ENCODE peak calls at places on chromosomes 13 and 19, in seven cellular contexts. One of them, this sample, is unnamed.

GRCh38 chr13:49421391-49421790 is 22.5 kb downstream of the CAB39L start:
- DNase-seq in non-pigmented ciliary epithelial cell: no peak
- DNase-seq in NCI-H1092 treated with DMSO at 0.1 percent for 48 hours: no peak
- DNase-seq in cardiac fibroblast: no peak
- DNase-seq in NCI-H2029: no peak
- DNase-seq in psoas muscle: no peak
- DNase-seq in posterior cingulate gyrus: no peak
- DNase-seq in this sample: no peak

GRCh38 chr19:30167206-30167903 is 204.8 kb upstream of the ZNF536 start:
- DNase-seq in non-pigmented ciliary epithelial cell: no peak
- DNase-seq in NCI-H1092 treated with DMSO at 0.1 percent for 48 hours: no peak
- DNase-seq in cardiac fibroblast: no peak
- DNase-seq in NCI-H2029: no peak
- DNase-seq in psoas muscle: no peak
- DNase-seq in posterior cingulate gyrus: no peak
- DNase-seq in this sample: no peak

GRCh38 chr13:106905380-106906259 is 337.7 kb upstream of the ARGLU1 start:
- DNase-seq in non-pigmented ciliary epithelial cell: no peak
- DNase-seq in NCI-H1092 treated with DMSO at 0.1 percent for 48 hours: no peak
- DNase-seq in cardiac fibroblast: no peak
- DNase-seq in NCI-H2029: no peak
- DNase-seq in psoas muscle: no peak
- DNase-seq in posterior cingulate gyrus: no peak
- DNase-seq in this sample: no peak

GRCh38 chr13:98507060-98507797 is 69.7 kb downstream of the STK24 start:
- DNase-seq in non-pigmented ciliary epithelial cell: no peak
- DNase-seq in NCI-H1092 treated with DMSO at 0.1 percent for 48 hours: peak
- DNase-seq in cardiac fibroblast: no peak
- DNase-seq in NCI-H2029: peak
- DNase-seq in psoas muscle: peak
- DNase-seq in posterior cingulate gyrus: no peak
- DNase-seq in this sample: peak

GRCh38 chr13:102033719-102034446 is 368.0 kb downstream of the FGF14 start:
- DNase-seq in non-pigmented ciliary epithelial cell: no peak
- DNase-seq in NCI-H1092 treated with DMSO at 0.1 percent for 48 hours: peak
- DNase-seq in cardiac fibroblast: no peak
- DNase-seq in NCI-H2029: no peak
- DNase-seq in psoas muscle: no peak
- DNase-seq in posterior cingulate gyrus: no peak
- DNase-seq in this sample: no peak

GRCh38 chr19:39444598-39445257 is 654 bp upstream of the SUPT5H start:
- DNase-seq in non-pigmented ciliary epithelial cell: no peak
- DNase-seq in NCI-H1092 treated with DMSO at 0.1 percent for 48 hours: peak
- DNase-seq in cardiac fibroblast: peak
- DNase-seq in NCI-H2029: no peak
- DNase-seq in psoas muscle: no peak
- DNase-seq in posterior cingulate gyrus: no peak
- DNase-seq in this sample: no peak

GRCh38 chr19:35442091-35442490 is 6.0 kb upstream of the FFAR2 start:
- DNase-seq in non-pigmented ciliary epithelial cell: no peak
- DNase-seq in NCI-H1092 treated with DMSO at 0.1 percent for 48 hours: no peak
- DNase-seq in cardiac fibroblast: no peak
- DNase-seq in NCI-H2029: no peak
- DNase-seq in psoas muscle: peak
- DNase-seq in posterior cingulate gyrus: no peak
- DNase-seq in this sample: no peak

GRCh38 chr19:49327878-49328544 is 3.0 kb upstream of the SLC6A16 start:
- DNase-seq in non-pigmented ciliary epithelial cell: no peak
- DNase-seq in NCI-H1092 treated with DMSO at 0.1 percent for 48 hours: no peak
- DNase-seq in cardiac fibroblast: peak
- DNase-seq in NCI-H2029: no peak
- DNase-seq in psoas muscle: no peak
- DNase-seq in posterior cingulate gyrus: no peak
- DNase-seq in this sample: no peak

GRCh38 chr13:99322297-99323103 is 15.3 kb upstream of the GPR183 start:
- DNase-seq in non-pigmented ciliary epithelial cell: no peak
- DNase-seq in NCI-H1092 treated with DMSO at 0.1 percent for 48 hours: no peak
- DNase-seq in cardiac fibroblast: peak
- DNase-seq in NCI-H2029: no peak
- DNase-seq in psoas muscle: no peak
- DNase-seq in posterior cingulate gyrus: no peak
- DNase-seq in this sample: peak

GRCh38 chr13:39105110-39105509 is 66.9 kb downstream of the NHLRC3 start:
- DNase-seq in non-pigmented ciliary epithelial cell: no peak
- DNase-seq in NCI-H1092 treated with DMSO at 0.1 percent for 48 hours: peak
- DNase-seq in cardiac fibroblast: peak
- DNase-seq in NCI-H2029: no peak
- DNase-seq in psoas muscle: no peak
- DNase-seq in posterior cingulate gyrus: no peak
- DNase-seq in this sample: no peak

GRCh38 chr13:20457670-20458069 is 68.0 kb downstream of the CRYL1 start:
- DNase-seq in non-pigmented ciliary epithelial cell: no peak
- DNase-seq in NCI-H1092 treated with DMSO at 0.1 percent for 48 hours: no peak
- DNase-seq in cardiac fibroblast: no peak
- DNase-seq in NCI-H2029: no peak
- DNase-seq in psoas muscle: no peak
- DNase-seq in posterior cingulate gyrus: no peak
- DNase-seq in this sample: no peak

GRCh38 chr19:48424694-48425219 is 21.0 kb upstream of the GRWD1 start:
- DNase-seq in non-pigmented ciliary epithelial cell: no peak
- DNase-seq in NCI-H1092 treated with DMSO at 0.1 percent for 48 hours: no peak
- DNase-seq in cardiac fibroblast: peak
- DNase-seq in NCI-H2029: no peak
- DNase-seq in psoas muscle: no peak
- DNase-seq in posterior cingulate gyrus: no peak
- DNase-seq in this sample: no peak

GRCh38 chr19:44554641-44555246 is 25.3 kb upstream of the CEACAM20 start:
- DNase-seq in non-pigmented ciliary epithelial cell: no peak
- DNase-seq in NCI-H1092 treated with DMSO at 0.1 percent for 48 hours: no peak
- DNase-seq in cardiac fibroblast: no peak
- DNase-seq in NCI-H2029: no peak
- DNase-seq in psoas muscle: no peak
- DNase-seq in posterior cingulate gyrus: no peak
- DNase-seq in this sample: no peak

GRCh38 chr13:98521876-98522275 is 55.0 kb downstream of the STK24 start:
- DNase-seq in non-pigmented ciliary epithelial cell: no peak
- DNase-seq in NCI-H1092 treated with DMSO at 0.1 percent for 48 hours: no peak
- DNase-seq in cardiac fibroblast: no peak
- DNase-seq in NCI-H2029: no peak
- DNase-seq in psoas muscle: no peak
- DNase-seq in posterior cingulate gyrus: no peak
- DNase-seq in this sample: no peak

GRCh38 chr19:566403-566802 is 6.0 kb upstream of the BSG start:
- DNase-seq in non-pigmented ciliary epithelial cell: no peak
- DNase-seq in NCI-H1092 treated with DMSO at 0.1 percent for 48 hours: no peak
- DNase-seq in cardiac fibroblast: no peak
- DNase-seq in NCI-H2029: no peak
- DNase-seq in psoas muscle: no peak
- DNase-seq in posterior cingulate gyrus: no peak
- DNase-seq in this sample: no peak

GRCh38 chr19:33406521-33407139 is 33.1 kb downstream of the CEBPG start:
- DNase-seq in non-pigmented ciliary epithelial cell: no peak
- DNase-seq in NCI-H1092 treated with DMSO at 0.1 percent for 48 hours: peak
- DNase-seq in cardiac fibroblast: peak
- DNase-seq in NCI-H2029: peak
- DNase-seq in psoas muscle: peak
- DNase-seq in posterior cingulate gyrus: peak
- DNase-seq in this sample: peak

GRCh38 chr13:85653681-85654080 is 145.5 kb downstream of the SLITRK6 start:
- DNase-seq in non-pigmented ciliary epithelial cell: no peak
- DNase-seq in NCI-H1092 treated with DMSO at 0.1 percent for 48 hours: no peak
- DNase-seq in cardiac fibroblast: no peak
- DNase-seq in NCI-H2029: no peak
- DNase-seq in psoas muscle: no peak
- DNase-seq in posterior cingulate gyrus: no peak
- DNase-seq in this sample: no peak

GRCh38 chr19:16118489-16119033 is 6.9 kb downstream of the RAB8A start:
- DNase-seq in non-pigmented ciliary epithelial cell: no peak
- DNase-seq in NCI-H1092 treated with DMSO at 0.1 percent for 48 hours: no peak
- DNase-seq in cardiac fibroblast: no peak
- DNase-seq in NCI-H2029: no peak
- DNase-seq in psoas muscle: no peak
- DNase-seq in posterior cingulate gyrus: no peak
- DNase-seq in this sample: no peak

GRCh38 chr13:44930907-44931676 is 58.2 kb downstream of the NUFIP1 start:
- DNase-seq in non-pigmented ciliary epithelial cell: no peak
- DNase-seq in NCI-H1092 treated with DMSO at 0.1 percent for 48 hours: peak
- DNase-seq in cardiac fibroblast: peak
- DNase-seq in NCI-H2029: peak
- DNase-seq in psoas muscle: no peak
- DNase-seq in posterior cingulate gyrus: no peak
- DNase-seq in this sample: no peak

GRCh38 chr19:35822579-35822978 is 9.9 kb upstream of the PRODH2 start:
- DNase-seq in non-pigmented ciliary epithelial cell: no peak
- DNase-seq in NCI-H1092 treated with DMSO at 0.1 percent for 48 hours: no peak
- DNase-seq in cardiac fibroblast: no peak
- DNase-seq in NCI-H2029: no peak
- DNase-seq in psoas muscle: no peak
- DNase-seq in posterior cingulate gyrus: no peak
- DNase-seq in this sample: no peak

GRCh38 chr13:31035162-31035951 is 102.9 kb downstream of the TEX26 start:
- DNase-seq in non-pigmented ciliary epithelial cell: no peak
- DNase-seq in NCI-H1092 treated with DMSO at 0.1 percent for 48 hours: no peak
- DNase-seq in cardiac fibroblast: no peak
- DNase-seq in NCI-H2029: no peak
- DNase-seq in psoas muscle: no peak
- DNase-seq in posterior cingulate gyrus: no peak
- DNase-seq in this sample: no peak

GRCh38 chr19:5308471-5309437 is 31.9 kb downstream of the PTPRS start:
- DNase-seq in non-pigmented ciliary epithelial cell: peak
- DNase-seq in NCI-H1092 treated with DMSO at 0.1 percent for 48 hours: peak
- DNase-seq in cardiac fibroblast: peak
- DNase-seq in NCI-H2029: peak
- DNase-seq in psoas muscle: peak
- DNase-seq in posterior cingulate gyrus: peak
- DNase-seq in this sample: peak

GRCh38 chr19:55188620-55189019 is 8.5 kb upstream of the SYT5 start:
- DNase-seq in non-pigmented ciliary epithelial cell: no peak
- DNase-seq in NCI-H1092 treated with DMSO at 0.1 percent for 48 hours: no peak
- DNase-seq in cardiac fibroblast: peak
- DNase-seq in NCI-H2029: no peak
- DNase-seq in psoas muscle: no peak
- DNase-seq in posterior cingulate gyrus: no peak
- DNase-seq in this sample: no peak

GRCh38 chr19:44959691-44960090 is 4.5 kb downstream of the CLPTM1 start:
- DNase-seq in non-pigmented ciliary epithelial cell: no peak
- DNase-seq in NCI-H1092 treated with DMSO at 0.1 percent for 48 hours: no peak
- DNase-seq in cardiac fibroblast: no peak
- DNase-seq in NCI-H2029: no peak
- DNase-seq in psoas muscle: no peak
- DNase-seq in posterior cingulate gyrus: no peak
- DNase-seq in this sample: no peak

GRCh38 chr13:59722580-59722900 is 441.2 kb downstream of the DIAPH3 start:
- DNase-seq in non-pigmented ciliary epithelial cell: no peak
- DNase-seq in NCI-H1092 treated with DMSO at 0.1 percent for 48 hours: no peak
- DNase-seq in cardiac fibroblast: no peak
- DNase-seq in NCI-H2029: no peak
- DNase-seq in psoas muscle: no peak
- DNase-seq in posterior cingulate gyrus: no peak
- DNase-seq in this sample: no peak

GRCh38 chr19:58229255-58229639 is 533 bp downstream of the ZNF544 start:
- DNase-seq in non-pigmented ciliary epithelial cell: no peak
- DNase-seq in NCI-H1092 treated with DMSO at 0.1 percent for 48 hours: no peak
- DNase-seq in cardiac fibroblast: peak
- DNase-seq in NCI-H2029: peak
- DNase-seq in psoas muscle: no peak
- DNase-seq in posterior cingulate gyrus: no peak
- DNase-seq in this sample: peak

GRCh38 chr19:5340637-5341447 is at the start of gene PTPRS:
- DNase-seq in non-pigmented ciliary epithelial cell: no peak
- DNase-seq in NCI-H1092 treated with DMSO at 0.1 percent for 48 hours: peak
- DNase-seq in cardiac fibroblast: peak
- DNase-seq in NCI-H2029: peak
- DNase-seq in psoas muscle: peak
- DNase-seq in posterior cingulate gyrus: peak
- DNase-seq in this sample: peak

GRCh38 chr19:6011206-6011605 is 33.3 kb upstream of the RANBP3 start:
- DNase-seq in non-pigmented ciliary epithelial cell: no peak
- DNase-seq in NCI-H1092 treated with DMSO at 0.1 percent for 48 hours: no peak
- DNase-seq in cardiac fibroblast: no peak
- DNase-seq in NCI-H2029: peak
- DNase-seq in psoas muscle: no peak
- DNase-seq in posterior cingulate gyrus: no peak
- DNase-seq in this sample: no peak

GRCh38 chr19:39132344-39132969 is 6.9 kb downstream of the PAK4 start:
- DNase-seq in non-pigmented ciliary epithelial cell: no peak
- DNase-seq in NCI-H1092 treated with DMSO at 0.1 percent for 48 hours: no peak
- DNase-seq in cardiac fibroblast: no peak
- DNase-seq in NCI-H2029: no peak
- DNase-seq in psoas muscle: no peak
- DNase-seq in posterior cingulate gyrus: no peak
- DNase-seq in this sample: no peak

GRCh38 chr13:109729031-109729870 is 57.1 kb downstream of the IRS2 start:
- DNase-seq in non-pigmented ciliary epithelial cell: no peak
- DNase-seq in NCI-H1092 treated with DMSO at 0.1 percent for 48 hours: no peak
- DNase-seq in cardiac fibroblast: no peak
- DNase-seq in NCI-H2029: no peak
- DNase-seq in psoas muscle: no peak
- DNase-seq in posterior cingulate gyrus: no peak
- DNase-seq in this sample: no peak

GRCh38 chr19:19077103-19077502 is 13.3 kb downstream of the SLC25A42 start:
- DNase-seq in non-pigmented ciliary epithelial cell: no peak
- DNase-seq in NCI-H1092 treated with DMSO at 0.1 percent for 48 hours: peak
- DNase-seq in cardiac fibroblast: no peak
- DNase-seq in NCI-H2029: no peak
- DNase-seq in psoas muscle: no peak
- DNase-seq in posterior cingulate gyrus: no peak
- DNase-seq in this sample: no peak

GRCh38 chr13:44231786-44232516 is 141.7 kb upstream of the SERP2 start:
- DNase-seq in non-pigmented ciliary epithelial cell: peak
- DNase-seq in NCI-H1092 treated with DMSO at 0.1 percent for 48 hours: no peak
- DNase-seq in cardiac fibroblast: peak
- DNase-seq in NCI-H2029: peak
- DNase-seq in psoas muscle: peak
- DNase-seq in posterior cingulate gyrus: no peak
- DNase-seq in this sample: peak

GRCh38 chr13:79631260-79631659 is 150.3 kb downstream of the NDFIP2 start:
- DNase-seq in non-pigmented ciliary epithelial cell: peak
- DNase-seq in NCI-H1092 treated with DMSO at 0.1 percent for 48 hours: peak
- DNase-seq in cardiac fibroblast: peak
- DNase-seq in NCI-H2029: no peak
- DNase-seq in psoas muscle: no peak
- DNase-seq in posterior cingulate gyrus: no peak
- DNase-seq in this sample: peak

GRCh38 chr13:98977568-98978270 is at the start of gene DOCK9:
- DNase-seq in non-pigmented ciliary epithelial cell: no peak
- DNase-seq in NCI-H1092 treated with DMSO at 0.1 percent for 48 hours: no peak
- DNase-seq in cardiac fibroblast: peak
- DNase-seq in NCI-H2029: no peak
- DNase-seq in psoas muscle: peak
- DNase-seq in posterior cingulate gyrus: peak
- DNase-seq in this sample: peak